ENCODE peak calls at places on chromosomes 4 and X, in four cellular contexts. B, H, V and E are unnamed samples.

GRCh38 chrX:120672389-120672788 is 42.5 kb upstream of the C1GALT1C1 start:
- DNase-seq in B (no peak), H (no peak), V (peak; percentile 50), E (peak; percentile 93)

GRCh38 chr4:74006009-74006476 is 7.6 kb upstream of the CXCL5 start:
- DNase-seq in V (no peak), B (no peak), H (no peak), E (peak; percentile 87)

GRCh38 chr4:186724861-186725419 is 1.3 kb upstream of the FAT1 start:
- DNase-seq in H (no peak), B (no peak), V (no peak), E (no peak)

GRCh38 chr4:4693258-4693657 is 151.4 kb upstream of the STX18 start:
- DNase-seq in B (no peak), H (no peak), V (no peak), E (no peak)

GRCh38 chrX:53421772-53422090 is 723 bp downstream of the SMC1A start:
- DNase-seq in B (no peak), V (no peak), H (no peak), E (no peak)

GRCh38 chr4:118280501-118281218 is 72.1 kb downstream of the PRSS12 start:
- DNase-seq in V (peak; percentile 52), B (no peak), H (peak; percentile 53), E (peak; percentile 65)

GRCh38 chrX:9318761-9319160 is 146.1 kb upstream of the TBL1X start:
- DNase-seq in B (no peak), H (no peak), V (no peak), E (no peak)

GRCh38 chr4:174365018-174365587 is 81.4 kb downstream of the CEP44 start:
- DNase-seq in V (peak; percentile 20), B (no peak), H (no peak), E (peak; percentile 40)

GRCh38 chr4:46484881-46485280 is 95.0 kb upstream of the GABRA2 start:
- DNase-seq in B (no peak), V (no peak), H (no peak), E (no peak)

GRCh38 chr4:2442175-2442993 is 23.6 kb downstream of the CFAP99 start:
- DNase-seq in H (no peak), B (no peak), V (no peak), E (no peak)

GRCh38 chrX:24676403-24677024 is 17.2 kb upstream of the POLA1 start:
- DNase-seq in V (no peak), H (no peak), B (no peak), E (no peak)

GRCh38 chr4:176099314-176099713 is 33.7 kb downstream of the WDR17 start:
- DNase-seq in H (no peak), V (no peak), B (no peak), E (no peak)

GRCh38 chr4:52408471-52408870 is 250.6 kb downstream of the USP46 start:
- DNase-seq in B (no peak), H (no peak), V (no peak), E (no peak)

GRCh38 chr4:15118281-15118680 is 116.0 kb downstream of the CPEB2 start:
- DNase-seq in V (no peak), B (no peak), H (no peak), E (no peak)

GRCh38 chr4:13527192-13527982 is 16.9 kb downstream of the NKX3-2 start:
- DNase-seq in H (no peak), V (no peak), B (no peak), E (no peak)

GRCh38 chr4:67393699-67394281 is 151.5 kb downstream of the CENPC start:
- DNase-seq in H (no peak), B (peak; percentile 16), V (peak; percentile 7), E (peak; percentile 14)

GRCh38 chr4:72451349-72451748 is 117.7 kb downstream of the ADAMTS3 start:
- DNase-seq in B (no peak), H (no peak), V (no peak), E (peak; percentile 14)

GRCh38 chrX:53160297-53160983 is 64.6 kb downstream of the KDM5C start:
- DNase-seq in H (no peak), B (no peak), V (no peak), E (no peak)

GRCh38 chrX:132615396-132616131 is 126.7 kb upstream of the MBNL3 start:
- DNase-seq in H (no peak), V (no peak), B (no peak), E (peak; percentile 5)

GRCh38 chrX:16612257-16612987 is 37.5 kb upstream of the S100G start:
- DNase-seq in B (no peak), H (no peak), V (no peak), E (no peak)

GRCh38 chrX:23792861-23793553 is 10.0 kb downstream of the SAT1 start:
- DNase-seq in B (no peak), H (no peak), V (no peak), E (no peak)

GRCh38 chr4:5206391-5206790 is 155.1 kb downstream of the STK32B start:
- DNase-seq in V (peak; percentile 71), H (peak; percentile 58), B (peak; percentile 84), E (no peak)

GRCh38 chr4:81314196-81314896 is 99.3 kb upstream of the PRKG2 start:
- DNase-seq in B (peak; percentile 22), H (no peak), V (peak; percentile 20), E (peak; percentile 37)

GRCh38 chr4:80077639-80078038 is 4.6 kb upstream of the ANTXR2 start:
- DNase-seq in H (no peak), V (no peak), B (no peak), E (no peak)

GRCh38 chr4:43103048-43103447 is 210.5 kb downstream of the GRXCR1 start:
- DNase-seq in B (no peak), H (no peak), V (no peak), E (no peak)

GRCh38 chr4:181319629-181320028 is 923.6 kb upstream of the TENM3 start:
- DNase-seq in H (no peak), V (no peak), B (no peak), E (no peak)